ENCODE peak calls at places on chromosomes 13 and 19, in nine cellular contexts. J is fibroblast of mammary gland; D is foreskin keratinocyte; R is central memory CD8-positive, alpha-beta T cell; T is heart left ventricle; N is activated T-cell treated with anti-CD3 and anti-CD28 coated beads for 1 hour; K is osteocyte; W is GM13976; F is Kasumi-1. C is an unnamed sample.
A peak's percentile ranks its signal among the peaks of the same experiment; 100 is the strongest.

GRCh38 chr13:63696055-63696454 is 2280.4 kb upstream of the PCDH20 start:
- DNase-seq in J (no peak), D (no peak), R (no peak), T (no peak), N (no peak), K (no peak), W (no peak), F (no peak), C (no peak)

GRCh38 chr13:110629735-110630134 is 14.4 kb downstream of the NAXD start:
- DNase-seq in J (peak; percentile 68), D (no peak), R (no peak), T (no peak), N (no peak), K (no peak), W (no peak), F (no peak), C (no peak)

GRCh38 chr13:44048326-44048725 is 168.6 kb downstream of the LACC1 start:
- DNase-seq in J (no peak), D (no peak), R (no peak), T (no peak), N (no peak), K (no peak), W (no peak), F (peak; percentile 61), C (no peak)

GRCh38 chr19:18401580-18402112 is 4.2 kb upstream of the LRRC25 start:
- DNase-seq in J (peak; percentile 71), D (no peak), R (no peak), T (peak; percentile 72), N (no peak), K (no peak), W (peak; percentile 67), F (peak; percentile 99), C (no peak)

GRCh38 chr13:40503966-40504591 is 162.4 kb downstream of the FOXO1 start:
- DNase-seq in J (peak; percentile 83), D (peak; percentile 95), R (no peak), T (no peak), N (no peak), K (no peak), W (no peak), F (no peak), C (no peak)

GRCh38 chr13:68745517-68745916 is 1362.1 kb upstream of the ATXN8OS start:
- DNase-seq in J (no peak), D (no peak), R (no peak), T (no peak), N (no peak), K (no peak), W (no peak), F (no peak), C (no peak)

GRCh38 chr19:36257512-36257876 is 42.6 kb downstream of the ZNF146 start:
- DNase-seq in J (no peak), D (no peak), R (no peak), T (peak; percentile 31), N (no peak), K (no peak), W (no peak), F (no peak), C (no peak)

GRCh38 chr19:1690570-1691307 is 38.3 kb upstream of the TCF3 start:
- DNase-seq in J (peak; percentile 20), D (no peak), R (no peak), T (no peak), N (peak; percentile 23), K (no peak), W (peak; percentile 81), F (no peak), C (peak; percentile 80)

GRCh38 chr13:93226065-93226622 is 463 bp upstream of the GPC6 start:
- DNase-seq in J (no peak), D (no peak), R (no peak), T (no peak), N (no peak), K (no peak), W (no peak), F (no peak), C (no peak)

GRCh38 chr19:4976412-4977298 is 7.7 kb downstream of the KDM4B start:
- DNase-seq in J (peak; percentile 99), D (peak; percentile 82), R (no peak), T (peak; percentile 59), N (no peak), K (no peak), W (no peak), F (peak; percentile 99), C (no peak)

GRCh38 chr13:104105418-104106355 is 1039.5 kb upstream of the SLC10A2 start:
- DNase-seq in J (no peak), D (no peak), R (no peak), T (no peak), N (no peak), K (no peak), W (no peak), F (no peak), C (no peak)

GRCh38 chr13:110211046-110211445 is 95.9 kb downstream of the COL4A1 start:
- DNase-seq in J (no peak), D (no peak), R (no peak), T (no peak), N (no peak), K (peak; percentile 56), W (no peak), F (no peak), C (no peak)

GRCh38 chr19:4327252-4327876 is 11.3 kb downstream of the STAP2 start:
- DNase-seq in J (peak; percentile 41), D (no peak), R (peak; percentile 26), T (peak; percentile 48), N (peak; percentile 62), K (peak; percentile 90), W (peak; percentile 84), F (peak; percentile 78), C (peak; percentile 90)

GRCh38 chr19:13537454-13537853 is 31.2 kb upstream of the CACNA1A start:
- DNase-seq in J (no peak), D (no peak), R (no peak), T (no peak), N (no peak), K (no peak), W (no peak), F (no peak), C (no peak)

GRCh38 chr19:17205237-17206140 is 9.7 kb upstream of the USE1 start:
- DNase-seq in J (peak; percentile 63), D (no peak), R (no peak), T (peak; percentile 56), N (peak; percentile 54), K (no peak), W (peak; percentile 66), F (no peak), C (peak; percentile 84)

GRCh38 chr13:43544011-43544410 is 242.8 kb downstream of the ENOX1 start:
- DNase-seq in J (peak; percentile 73), D (peak; percentile 44), R (no peak), T (no peak), N (no peak), K (no peak), W (no peak), F (no peak), C (no peak)

GRCh38 chr19:2294377-2295335 is 12.7 kb upstream of the PEAK3 start:
- DNase-seq in J (peak; percentile 96), D (no peak), R (no peak), T (no peak), N (no peak), K (no peak), W (no peak), F (peak; percentile 49), C (no peak)

GRCh38 chr13:28636078-28636477 is 22.9 kb upstream of the POMP start:
- DNase-seq in J (peak; percentile 59), D (no peak), R (no peak), T (no peak), N (no peak), K (no peak), W (no peak), F (no peak), C (no peak)

GRCh38 chr13:22220186-22221160 is 549.6 kb downstream of the FGF9 start:
- DNase-seq in J (no peak), D (no peak), R (no peak), T (no peak), N (no peak), K (no peak), W (no peak), F (no peak), C (no peak)

GRCh38 chr19:7575426-7576040 is 20.1 kb upstream of the CAMSAP3 start:
- DNase-seq in J (peak; percentile 28), D (peak; percentile 26), R (no peak), T (no peak), N (no peak), K (no peak), W (no peak), F (no peak), C (no peak)

GRCh38 chr19:45599286-45599685 is 2.7 kb downstream of the GPR4 start:
- DNase-seq in J (no peak), D (no peak), R (no peak), T (no peak), N (no peak), K (no peak), W (no peak), F (no peak), C (no peak)